ENCODE peak calls at places on chromosome 1, in four cellular contexts. One of them, this sample, is unnamed.

GRCh38 chr1:222702210-222702609 is 10.1 kb downstream of the AIDA start:
- DNase-seq in endothelial cell: no peak
- DNase-seq in NCI-H1092: no peak
- DNase-seq in endothelial cell of umbilical vein: no peak
- DNase-seq in this sample: no peak

GRCh38 chr1:183652107-183652506 is 1.0 kb downstream of the APOBEC4 start:
- DNase-seq in endothelial cell: no peak
- DNase-seq in NCI-H1092: no peak
- DNase-seq in endothelial cell of umbilical vein: no peak
- DNase-seq in this sample: no peak

GRCh38 chr1:207812778-207813512 is 61.1 kb downstream of the CD46 start:
- DNase-seq in endothelial cell: no peak
- DNase-seq in NCI-H1092: no peak
- DNase-seq in endothelial cell of umbilical vein: no peak
- DNase-seq in this sample: no peak

GRCh38 chr1:27940297-27940696 is 5.5 kb downstream of the SMPDL3B start:
- DNase-seq in endothelial cell: peak
- DNase-seq in endothelial cell of umbilical vein: peak
- DNase-seq in NCI-H1092: peak
- DNase-seq in this sample: peak

GRCh38 chr1:66678151-66678550 is 74.1 kb upstream of the DYNLT5 start:
- DNase-seq in endothelial cell of umbilical vein: peak
- DNase-seq in endothelial cell: no peak
- DNase-seq in NCI-H1092: no peak
- DNase-seq in this sample: no peak

GRCh38 chr1:94738371-94738770 is 81.8 kb upstream of the SLC44A3 start:
- DNase-seq in endothelial cell: no peak
- DNase-seq in NCI-H1092: no peak
- DNase-seq in endothelial cell of umbilical vein: no peak
- DNase-seq in this sample: no peak

GRCh38 chr1:155195201-155196102 is 12.2 kb downstream of the THBS3 start:
- DNase-seq in endothelial cell: no peak
- DNase-seq in NCI-H1092: no peak
- DNase-seq in endothelial cell of umbilical vein: no peak
- DNase-seq in this sample: no peak

GRCh38 chr1:35460796-35461195 is 96.4 kb downstream of the KIAA0319L start:
- DNase-seq in endothelial cell of umbilical vein: no peak
- DNase-seq in NCI-H1092: no peak
- DNase-seq in endothelial cell: no peak
- DNase-seq in this sample: no peak

GRCh38 chr1:17207966-17208418 is 3.1 kb downstream of the PADI1 start:
- DNase-seq in endothelial cell of umbilical vein: peak
- DNase-seq in NCI-H1092: no peak
- DNase-seq in endothelial cell: no peak
- DNase-seq in this sample: no peak

GRCh38 chr1:20137604-20138003 is 1.5 kb upstream of the PLA2G2F start:
- DNase-seq in NCI-H1092: no peak
- DNase-seq in endothelial cell of umbilical vein: no peak
- DNase-seq in endothelial cell: no peak
- DNase-seq in this sample: no peak

GRCh38 chr1:157992031-157992568 is 1.3 kb upstream of the KIRREL1 start:
- DNase-seq in NCI-H1092: peak
- DNase-seq in endothelial cell of umbilical vein: peak
- DNase-seq in endothelial cell: peak
- DNase-seq in this sample: no peak

GRCh38 chr1:12016182-12016581 is 3.1 kb upstream of the MIIP start:
- DNase-seq in endothelial cell of umbilical vein: no peak
- DNase-seq in endothelial cell: no peak
- DNase-seq in NCI-H1092: no peak
- DNase-seq in this sample: no peak

GRCh38 chr1:205826975-205827374 is 14.0 kb upstream of the SLC41A1 start:
- DNase-seq in NCI-H1092: no peak
- DNase-seq in endothelial cell of umbilical vein: no peak
- DNase-seq in endothelial cell: no peak
- DNase-seq in this sample: no peak

This sample was measured in effector CD4-positive, alpha-beta T cell.